ENCODE peak calls at places on chromosomes 4 and X, in eight cellular contexts. S is astrocyte, A is fibroblast of lung, O is ovary, W is right atrium auricular region, T is stomach, J is HFF-Myc, K is endothelial cell of umbilical vein. L is an unnamed sample.

GRCh38 chr4:82360298-82361177 is 13.3 kb downstream of the HNRNPD start:
- DNase-seq in S (peak), A (peak), O (no peak), W (no peak), T (no peak), J (no peak), K (peak), L (no peak)

GRCh38 chrX:46549914-46550313 is 4.7 kb upstream of the ZNF674 start:
- DNase-seq in S (no peak), A (no peak), O (no peak), W (no peak), T (no peak), J (no peak), K (no peak), L (no peak)

GRCh38 chr4:122243785-122244184 is 91.7 kb downstream of the BLTP1 start:
- DNase-seq in S (no peak), A (no peak), O (no peak), W (no peak), T (no peak), J (no peak), K (no peak), L (no peak)

GRCh38 chrX:121579016-121579760 is 531.8 kb downstream of the GLUD2 start:
- DNase-seq in S (no peak), A (no peak), O (no peak), W (no peak), T (no peak), J (peak), K (peak), L (no peak)

GRCh38 chrX:47177079-47177478 is 16.6 kb upstream of the UBA1 start:
- DNase-seq in S (no peak), A (no peak), O (no peak), W (no peak), T (no peak), J (no peak), K (no peak), L (no peak)

GRCh38 chr4:153781717-153782416 is 7.0 kb downstream of the SFRP2 start:
- DNase-seq in S (peak), A (peak), O (no peak), W (no peak), T (no peak), J (peak), K (no peak), L (no peak)

GRCh38 chrX:39909996-39910395 is 187.8 kb downstream of the BCOR start:
- DNase-seq in S (no peak), A (no peak), O (no peak), W (no peak), T (no peak), J (no peak), K (no peak), L (no peak)

GRCh38 chr4:187617117-187617516 is 378.5 kb upstream of the ZFP42 start:
- DNase-seq in S (no peak), A (peak), O (no peak), W (no peak), T (no peak), J (no peak), K (no peak), L (no peak)

GRCh38 chr4:145231906-145232700 is 51.7 kb upstream of the OTUD4 start:
- DNase-seq in S (peak), A (peak), O (no peak), W (no peak), T (no peak), J (peak), K (peak), L (no peak)

GRCh38 chr4:76607846-76608245 is 172.8 kb downstream of the SHROOM3 start:
- DNase-seq in S (no peak), A (no peak), O (no peak), W (no peak), T (no peak), J (no peak), K (no peak), L (no peak)

GRCh38 chrX:133670394-133670793 is 255.1 kb upstream of the GPC4 start:
- DNase-seq in S (peak), A (peak), O (no peak), W (no peak), T (no peak), J (no peak), K (peak), L (no peak)

GRCh38 chrX:118448273-118448783 is 47.3 kb upstream of the DOCK11 start:
- DNase-seq in S (no peak), A (no peak), O (no peak), W (no peak), T (no peak), J (no peak), K (no peak), L (no peak)

GRCh38 chr4:8775751-8776355 is 95.8 kb downstream of the HMX1 start:
- DNase-seq in S (no peak), A (no peak), O (no peak), W (no peak), T (no peak), J (no peak), K (no peak), L (no peak)

GRCh38 chr4:88958080-88958479 is 98.9 kb downstream of the FAM13A start:
- DNase-seq in S (no peak), A (no peak), O (no peak), W (no peak), T (no peak), J (no peak), K (no peak), L (no peak)

GRCh38 chr4:77104405-77105292 is 28.9 kb upstream of the CCNI start:
- DNase-seq in S (peak), A (peak), O (peak), W (peak), T (peak), J (no peak), K (no peak), L (no peak)

GRCh38 chr4:175246941-175247340 is 328.8 kb downstream of the ADAM29 start:
- DNase-seq in S (peak), A (no peak), O (no peak), W (no peak), T (no peak), J (no peak), K (no peak), L (no peak)

DNA sequence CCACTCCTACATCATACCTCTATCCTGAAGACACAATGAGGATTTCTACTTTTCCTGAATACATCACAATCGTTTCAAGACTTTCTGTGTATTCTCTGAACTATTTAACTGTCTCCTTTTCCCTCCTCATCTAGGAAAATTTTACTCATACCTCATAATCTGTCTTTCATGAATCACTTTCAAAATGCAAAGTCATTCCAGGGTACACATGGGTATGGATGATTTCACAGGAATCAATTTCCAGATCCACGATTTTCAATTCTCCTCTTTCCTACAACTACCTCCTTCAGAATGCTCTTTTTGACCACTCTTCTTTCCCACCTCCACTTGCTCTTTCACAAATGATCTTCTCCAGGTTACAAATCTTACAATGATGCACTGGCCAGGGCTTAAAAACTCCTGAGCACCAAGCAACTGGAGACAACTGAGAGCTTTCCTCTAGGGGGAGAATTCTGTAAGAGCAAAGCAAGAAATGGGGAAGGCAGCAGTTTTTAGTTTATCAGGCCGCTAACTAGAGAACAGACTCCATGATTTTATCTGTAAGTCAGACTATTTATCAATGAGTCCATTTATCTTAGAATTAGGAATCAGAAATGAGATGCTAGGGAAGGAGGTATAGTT is 116.4 kb downstream of the PPP3CA start:
- DNase-seq in S (no peak), A (no peak), O (no peak), W (no peak), T (no peak), J (no peak), K (no peak), L (no peak)
- H3K4me3 ChIP-seq in S (no peak), A (no peak), O (no peak), W (no peak), T (no peak), J (no peak), K (no peak), L (no peak)

GRCh38 chrX:87160435-87161010 is 357.1 kb upstream of the KLHL4 start:
- DNase-seq in S (no peak), A (no peak), O (no peak), W (no peak), T (no peak), J (no peak), K (no peak), L (no peak)
- TF ChIP-seq CTCF in S (no peak), A (no peak), O (no peak), W (no peak), T (no peak), J (no peak), K (no peak), L (no peak)

GRCh38 chrX:99142745-99143144 is 1267.3 kb downstream of the PCDH19 start:
- DNase-seq in S (no peak), A (no peak), O (no peak), W (no peak), T (no peak), J (no peak), K (no peak), L (no peak)
- H3K4me3 ChIP-seq in S (no peak), A (no peak), O (no peak), W (no peak), T (no peak), J (no peak), K (no peak), L (no peak)

GRCh38 chr4:92047209-92047877 is 256.4 kb upstream of the GRID2 start:
- DNase-seq in S (peak), A (peak), O (no peak), W (no peak), T (no peak), J (no peak), K (no peak), L (no peak)
- TF ChIP-seq CTCF in S (no peak), A (no peak), O (no peak), W (no peak), T (no peak), J (no peak), K (no peak), L (peak)

GRCh38 chr4:139458543-139458942 is 4.6 kb downstream of the RAB33B start:
- DNase-seq in S (no peak), A (no peak), O (no peak), W (no peak), T (no peak), J (no peak), K (no peak), L (no peak)

GRCh38 chr4:139461022-139461421 is 7.1 kb downstream of the RAB33B start:
- DNase-seq in S (no peak), A (no peak), O (no peak), W (no peak), T (no peak), J (no peak), K (no peak), L (no peak)

GRCh38 chr4:139457318-139457717 is 3.4 kb downstream of the RAB33B start:
- DNase-seq in S (no peak), A (no peak), O (no peak), W (no peak), T (no peak), J (no peak), K (peak), L (no peak)

GRCh38 chr4:139460565-139460964 is 6.6 kb downstream of the RAB33B start:
- DNase-seq in S (no peak), A (no peak), O (no peak), W (no peak), T (no peak), J (no peak), K (no peak), L (no peak)

GRCh38 chr4:139458999-139459398 is 5.1 kb downstream of the RAB33B start:
- DNase-seq in S (no peak), A (no peak), O (no peak), W (no peak), T (no peak), J (no peak), K (no peak), L (no peak)
- H3K4me3 ChIP-seq in S (no peak), A (no peak), O (no peak), W (no peak), T (no peak), J (no peak), K (no peak), L (no peak)

GRCh38 chr4:164488114-164488513 is 265.8 kb upstream of the SMIM31 start:
- DNase-seq in S (no peak), A (no peak), O (no peak), W (no peak), T (no peak), J (no peak), K (no peak), L (no peak)
- TF ChIP-seq CTCF in S (no peak), A (no peak), O (no peak), W (no peak), T (no peak), J (no peak), K (no peak), L (no peak)